ENCODE peak calls at places on chromosomes 13 and 19, in seven cellular contexts. F, Q, Y, K, N, T and B are unnamed samples.

GRCh38 chr19:1272423-1273262 is 2.7 kb upstream of the FAM174C start:
- DNase-seq in F (no peak), Q (no peak), Y (no peak), K (no peak), N (no peak), T (no peak), B (no peak)

GRCh38 chr13:77918391-77919261 is at the start of gene EDNRB:
- DNase-seq in F (peak), Q (peak), Y (no peak), K (no peak), N (peak), T (peak), B (no peak)

GRCh38 chr19:35093430-35093829 is 22.2 kb upstream of the FXYD3 start:
- DNase-seq in F (no peak), Q (no peak), Y (no peak), K (no peak), N (no peak), T (no peak), B (no peak)

GRCh38 chr19:33390908-33391630 is 17.6 kb downstream of the CEBPG start:
- DNase-seq in F (no peak), Q (no peak), Y (no peak), K (no peak), N (no peak), T (no peak), B (no peak)

GRCh38 chr13:51590966-51591627 is 6.8 kb downstream of the WDFY2 start:
- DNase-seq in F (no peak), Q (peak), Y (peak), K (no peak), N (no peak), T (no peak), B (no peak)

GRCh38 chr19:42529248-42529764 is 1.0 kb upstream of the CEACAM1 start:
- DNase-seq in F (peak), Q (peak), Y (no peak), K (no peak), N (peak), T (peak), B (no peak)

GRCh38 chr13:50208826-50209335 is 193.6 kb downstream of the KCNRG start:
- DNase-seq in F (peak), Q (peak), Y (peak), K (no peak), N (peak), T (peak), B (peak)

GRCh38 chr19:33447336-33448158 is 74.0 kb downstream of the CEBPG start:
- DNase-seq in F (no peak), Q (no peak), Y (no peak), K (no peak), N (no peak), T (peak), B (no peak)

GRCh38 chr13:112850273-112850672 is 118.7 kb upstream of the MCF2L start:
- DNase-seq in F (no peak), Q (no peak), Y (no peak), K (no peak), N (no peak), T (no peak), B (no peak)

GRCh38 chr19:40200352-40201099 is 9.3 kb downstream of the MAP3K10 start:
- DNase-seq in F (no peak), Q (no peak), Y (no peak), K (no peak), N (no peak), T (no peak), B (no peak)

GRCh38 chr13:47611664-47612288 is 389.3 kb downstream of the SUCLA2 start:
- DNase-seq in F (no peak), Q (no peak), Y (peak), K (no peak), N (peak), T (no peak), B (no peak)

GRCh38 chr19:9494096-9494495 is 4.3 kb downstream of the ZNF560 start:
- DNase-seq in F (no peak), Q (no peak), Y (no peak), K (no peak), N (no peak), T (no peak), B (no peak)

GRCh38 chr13:104984296-104984818 is 1551.1 kb downstream of the EFNB2 start:
- DNase-seq in F (no peak), Q (peak), Y (no peak), K (no peak), N (peak), T (no peak), B (no peak)

DNA sequence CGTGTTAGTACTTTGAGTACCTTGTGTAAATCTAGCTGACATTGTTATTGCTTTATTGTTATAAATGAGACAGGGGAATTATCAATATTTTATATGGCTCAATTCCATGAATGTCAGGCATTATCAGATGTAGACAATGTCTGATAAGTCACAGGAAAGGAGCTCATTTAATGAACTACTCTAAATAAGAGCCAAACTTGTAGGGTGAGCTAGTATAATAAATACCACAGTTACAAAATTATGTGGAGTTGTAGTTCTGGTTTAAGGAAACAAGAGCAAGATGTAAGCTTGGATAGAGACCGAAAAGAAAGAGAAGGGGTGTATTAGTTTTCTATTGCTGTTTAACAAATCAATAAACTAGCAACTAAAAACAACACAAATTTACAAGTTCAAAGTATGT is 891.8 kb upstream of the SLITRK1 start:
- DNase-seq in F (no peak), Q (no peak), Y (no peak), K (no peak), N (no peak), T (no peak), B (no peak)
- TF ChIP-seq CTCF in F (no peak), Q (no peak), Y (no peak), K (no peak), N (no peak), T (no peak), B (no peak)

GRCh38 chr13:102089177-102089576 is 312.7 kb downstream of the FGF14 start:
- DNase-seq in F (no peak), Q (no peak), Y (no peak), K (no peak), N (no peak), T (no peak), B (no peak)

GRCh38 chr13:102089722-102090121 is 312.1 kb downstream of the FGF14 start:
- DNase-seq in F (no peak), Q (no peak), Y (no peak), K (no peak), N (no peak), T (no peak), B (no peak)

GRCh38 chr13:102090532-102090931 is 311.3 kb downstream of the FGF14 start:
- DNase-seq in F (no peak), Q (no peak), Y (no peak), K (no peak), N (no peak), T (no peak), B (no peak)

DNA sequence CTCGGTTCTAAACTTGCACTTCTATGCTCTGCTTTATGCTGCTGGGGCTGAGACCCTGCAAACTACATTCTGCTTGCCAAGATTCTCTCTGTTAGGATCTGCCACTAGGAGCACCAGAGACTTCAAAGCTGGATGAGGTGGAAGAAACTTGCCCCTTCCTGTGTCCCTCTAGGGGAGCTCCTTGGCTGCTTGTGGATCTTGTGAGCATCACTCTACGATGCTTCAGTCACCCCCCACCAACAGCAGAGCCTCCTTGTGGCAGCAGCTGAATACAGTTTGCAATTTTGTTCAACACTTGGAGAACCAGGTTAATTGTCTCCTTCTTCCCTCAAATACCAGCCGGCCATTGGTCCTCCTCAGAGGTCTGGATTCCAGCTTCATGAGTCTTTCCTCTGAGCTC is 310.6 kb downstream of the FGF14 start:
- DNase-seq in F (peak), Q (no peak), Y (no peak), K (no peak), N (no peak), T (no peak), B (no peak)
- TF ChIP-seq CTCF in F (peak), Q (no peak), Y (no peak), K (no peak), N (peak), T (no peak), B (peak)

GRCh38 chr19:41324231-41324702 is 14.3 kb downstream of the CCDC97 start:
- DNase-seq in F (no peak), Q (no peak), Y (no peak), K (no peak), N (no peak), T (no peak), B (no peak)
- TF ChIP-seq CTCF in F (no peak), Q (no peak), Y (no peak), K (no peak), N (no peak), T (no peak), B (no peak)

GRCh38 chr13:30123575-30123974 is 183.8 kb downstream of the KATNAL1 start:
- DNase-seq in F (no peak), Q (no peak), Y (no peak), K (no peak), N (no peak), T (no peak), B (no peak)

GRCh38 chr13:30120133-30120822 is 187.1 kb downstream of the KATNAL1 start:
- DNase-seq in F (no peak), Q (no peak), Y (no peak), K (no peak), N (no peak), T (no peak), B (no peak)

GRCh38 chr13:30121244-30121643 is 186.1 kb downstream of the KATNAL1 start:
- DNase-seq in F (no peak), Q (no peak), Y (no peak), K (no peak), N (no peak), T (no peak), B (no peak)

GRCh38 chr13:30119476-30119875 is 187.9 kb downstream of the KATNAL1 start:
- DNase-seq in F (no peak), Q (no peak), Y (no peak), K (no peak), N (peak), T (no peak), B (no peak)

DNA sequence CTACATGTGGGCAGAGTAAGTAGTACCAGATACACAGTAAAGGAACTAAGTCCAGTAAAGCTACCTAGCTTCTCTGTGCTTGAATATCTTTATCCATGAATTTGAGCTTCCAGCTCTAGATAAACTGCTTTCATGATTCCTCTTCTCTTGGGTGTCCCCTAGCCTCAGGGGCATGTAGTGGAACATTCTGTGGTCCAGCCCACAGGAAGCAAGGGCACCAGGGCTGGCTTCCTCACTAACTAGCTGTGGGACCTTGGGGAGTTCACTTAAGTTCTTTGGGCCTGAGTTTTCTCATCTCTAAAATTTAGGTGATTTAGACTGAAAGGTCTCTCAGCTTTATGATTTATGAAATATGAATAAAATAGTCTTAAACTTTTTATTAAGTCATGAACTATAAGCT is 185.7 kb downstream of the KATNAL1 start:
- DNase-seq in F (no peak), Q (no peak), Y (no peak), K (no peak), N (no peak), T (no peak), B (no peak)
- TF ChIP-seq CTCF in F (no peak), Q (no peak), Y (no peak), K (no peak), N (no peak), T (no peak), B (no peak)

DNA sequence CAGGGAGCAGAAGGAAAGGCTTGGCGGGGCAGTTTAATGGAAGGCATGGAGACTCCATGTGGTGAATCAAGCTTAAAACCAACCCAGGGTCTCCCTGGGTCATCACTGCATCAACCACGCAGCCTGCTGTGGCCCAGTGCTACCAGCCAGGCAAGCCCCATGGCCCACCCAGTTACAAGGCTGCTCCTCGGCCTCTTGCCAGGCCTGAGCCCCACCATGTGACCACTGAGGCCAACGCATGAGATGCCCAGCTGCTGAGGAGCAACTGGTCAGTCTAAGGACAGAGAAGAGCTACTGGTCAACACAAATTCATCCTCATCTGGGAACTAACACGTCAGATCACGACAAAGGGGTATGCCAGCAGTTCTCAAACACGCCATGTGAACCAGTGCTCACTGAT is 15.4 kb upstream of the KPTN start:
- DNase-seq in F (no peak), Q (no peak), Y (no peak), K (no peak), N (no peak), T (no peak), B (no peak)
- TF ChIP-seq CTCF in F (no peak), Q (no peak), Y (no peak), K (no peak), N (no peak), T (no peak), B (no peak)

GRCh38 chr19:57435062-57435978 is at the start of gene ZNF749:
- DNase-seq in F (peak), Q (peak), Y (peak), K (peak), N (peak), T (peak), B (peak)
- TF ChIP-seq CTCF in F (no peak), Q (no peak), Y (no peak), K (no peak), N (no peak), T (no peak), B (no peak)

DNA sequence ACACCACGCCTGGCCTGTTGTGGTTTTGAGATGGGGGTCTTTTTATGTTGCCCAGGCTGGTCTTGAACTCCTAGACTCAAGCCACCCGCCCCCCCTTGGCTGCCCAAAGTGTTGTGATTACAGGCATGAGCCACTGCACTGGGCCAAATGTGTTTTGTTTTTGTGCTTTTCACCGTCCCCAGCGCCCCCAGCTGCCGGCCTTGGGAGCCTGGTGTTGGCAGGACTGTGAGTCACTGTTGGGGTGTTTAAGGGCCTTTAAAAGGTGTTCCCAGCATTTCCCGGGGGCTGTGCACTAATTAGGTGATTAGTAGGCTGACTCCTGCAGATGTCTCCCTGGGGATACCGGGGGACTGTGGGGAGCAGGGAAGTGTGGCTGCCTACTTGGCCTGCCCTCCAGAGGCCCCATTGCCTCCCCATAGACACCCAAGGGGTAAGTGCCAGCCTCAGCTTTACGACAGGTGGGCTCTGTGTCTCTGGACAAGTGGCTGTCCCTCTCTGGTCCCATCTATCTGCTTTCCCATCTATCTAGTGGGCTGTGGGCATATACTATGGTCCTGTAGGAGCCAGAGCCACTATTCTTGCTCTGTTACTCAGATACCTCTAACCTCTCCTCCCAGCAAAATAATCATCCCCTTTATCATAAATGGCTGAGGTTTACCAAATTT is 11.8 kb upstream of the TLE5 start:
- DNase-seq in F (no peak), Q (no peak), Y (no peak), K (peak), N (no peak), T (no peak), B (no peak)
- TF ChIP-seq CTCF in F (no peak), Q (peak), Y (no peak), K (no peak), N (peak), T (no peak), B (no peak)